ENCODE peak calls at places on chromosomes 7 and 10, in seven cellular contexts. X is ovary, V is AG04450, R is HCT116, Y is T1000, K is choroid plexus epithelial cell, T is astrocyte of the cerebellum. G is an unnamed sample.

GRCh38 chr7:57415326-57415725 is 34.7 kb upstream of the ZNF716 start:
- DNase-seq in K (no peak), Y (no peak), T (no peak), R (no peak), V (no peak), X (no peak), G (no peak)

GRCh38 chr10:98956576-98957260 is 278.9 kb downstream of the HPSE2 start:
- DNase-seq in X (no peak), K (peak; percentile 0), V (no peak), R (no peak), Y (peak; percentile 43), T (peak; percentile 12), G (peak; percentile 72)

GRCh38 chr7:29319719-29320521 is 125.3 kb downstream of the CHN2 start:
- DNase-seq in V (no peak), T (no peak), X (no peak), R (no peak), Y (no peak), K (no peak), G (no peak)

GRCh38 chr7:103668538-103668937 is 222.5 kb upstream of the SLC26A5 start:
- DNase-seq in Y (no peak), V (no peak), T (no peak), X (no peak), R (no peak), K (no peak), G (no peak)

GRCh38 chr7:150912427-150912826 is 60.1 kb downstream of the AOC1 start:
- DNase-seq in R (no peak), X (no peak), T (no peak), K (no peak), Y (no peak), V (no peak), G (no peak)

GRCh38 chr10:132833421-132834111 is 47.6 kb upstream of the NKX6-2 start:
- DNase-seq in T (no peak), Y (no peak), X (no peak), R (no peak), K (no peak), V (no peak), G (no peak)

GRCh38 chr7:66837007-66837406 is 84.0 kb upstream of the TMEM248 start:
- DNase-seq in V (no peak), K (peak; percentile 54), X (no peak), Y (no peak), R (peak; percentile 26), T (no peak), G (peak; percentile 5)

GRCh38 chr10:7272008-7272407 is 138.8 kb downstream of the SFMBT2 start:
- DNase-seq in K (no peak), T (no peak), V (no peak), R (no peak), X (no peak), Y (no peak), G (no peak)

GRCh38 chr7:747186-747585 is 20.1 kb upstream of the PRKAR1B start:
- DNase-seq in X (peak; percentile 3), R (no peak), Y (no peak), V (no peak), T (no peak), K (no peak), G (no peak)

GRCh38 chr7:157194948-157195347 is 56.2 kb downstream of the UBE3C start:
- DNase-seq in V (no peak), Y (no peak), K (no peak), R (peak; percentile 16), X (no peak), T (no peak), G (no peak)

GRCh38 chr7:74657692-74658170 is at the start of gene GTF2I:
- DNase-seq in Y (peak; percentile 54), K (no peak), R (no peak), T (no peak), V (no peak), X (no peak), G (no peak)

GRCh38 chr7:111806232-111806631 is 243.9 kb upstream of the IMMP2L start:
- DNase-seq in T (no peak), X (no peak), R (no peak), V (no peak), K (no peak), Y (no peak), G (no peak)

GRCh38 chr7:95509199-95509598 is 23.5 kb downstream of the ASB4 start:
- DNase-seq in V (no peak), X (no peak), R (no peak), K (peak; percentile 81), T (peak; percentile 59), Y (no peak), G (peak; percentile 84)

GRCh38 chr10:34985823-34986222 is 104.3 kb downstream of the CUL2 start:
- DNase-seq in V (no peak), Y (no peak), K (peak; percentile 67), X (no peak), R (no peak), T (no peak), G (no peak)

GRCh38 chr10:11819027-11819426 is 4.1 kb upstream of the PROSER2 start:
- DNase-seq in K (no peak), X (no peak), T (no peak), V (no peak), Y (no peak), R (no peak), G (no peak)

GRCh38 chr7:16431646-16432424 is 10.5 kb upstream of the CRPPA start:
- DNase-seq in R (peak; percentile 54), V (no peak), K (peak; percentile 27), X (no peak), Y (no peak), T (no peak), G (peak; percentile 14)